ENCODE peak calls at places on chromosomes 6 and 20, in five cellular contexts. One of them, this sample, is unnamed.

GRCh38 chr6:90369024-90369519 is 72.4 kb upstream of the BACH2 start:
- DNase-seq in WERI-Rb-1: no peak
- DNase-seq in brain microvascular endothelial cell: peak; percentile 100
- DNase-seq in MM.1S: peak; percentile 97
- DNase-seq in heart right ventricle: peak; percentile 65
- DNase-seq in this sample: no peak

GRCh38 chr6:36599791-36600209 is 5.6 kb downstream of the SRSF3 start:
- DNase-seq in WERI-Rb-1: peak; percentile 38
- DNase-seq in brain microvascular endothelial cell: peak; percentile 46
- DNase-seq in MM.1S: peak; percentile 46
- DNase-seq in heart right ventricle: no peak
- DNase-seq in this sample: peak; percentile 57

GRCh38 chr6:70337379-70338073 is 34.6 kb upstream of the COL9A1 start:
- DNase-seq in WERI-Rb-1: no peak
- DNase-seq in brain microvascular endothelial cell: no peak
- DNase-seq in MM.1S: no peak
- DNase-seq in heart right ventricle: no peak
- DNase-seq in this sample: no peak

GRCh38 chr6:47817749-47818148 is 35.9 kb downstream of the OPN5 start:
- DNase-seq in WERI-Rb-1: no peak
- DNase-seq in brain microvascular endothelial cell: no peak
- DNase-seq in MM.1S: no peak
- DNase-seq in heart right ventricle: no peak
- DNase-seq in this sample: no peak

GRCh38 chr6:35048031-35048613 is 93.0 kb downstream of the TCP11 start:
- DNase-seq in WERI-Rb-1: peak; percentile 85
- DNase-seq in brain microvascular endothelial cell: no peak
- DNase-seq in MM.1S: no peak
- DNase-seq in heart right ventricle: no peak
- DNase-seq in this sample: no peak

GRCh38 chr6:142822882-142823578 is 121.9 kb downstream of the HIVEP2 start:
- DNase-seq in WERI-Rb-1: peak; percentile 72
- DNase-seq in brain microvascular endothelial cell: no peak
- DNase-seq in MM.1S: no peak
- DNase-seq in heart right ventricle: no peak
- DNase-seq in this sample: no peak

GRCh38 chr20:14820771-14821170 is 483.4 kb upstream of the FLRT3 start:
- DNase-seq in WERI-Rb-1: peak; percentile 24
- DNase-seq in brain microvascular endothelial cell: peak; percentile 3
- DNase-seq in MM.1S: no peak
- DNase-seq in heart right ventricle: no peak
- DNase-seq in this sample: no peak

GRCh38 chr20:6704132-6704861 is 63.2 kb upstream of the BMP2 start:
- DNase-seq in WERI-Rb-1: no peak
- DNase-seq in brain microvascular endothelial cell: peak; percentile 76
- DNase-seq in MM.1S: no peak
- DNase-seq in heart right ventricle: no peak
- DNase-seq in this sample: peak; percentile 77

GRCh38 chr6:156977527-156978291 is 200.5 kb downstream of the ARID1B start:
- DNase-seq in WERI-Rb-1: no peak
- DNase-seq in brain microvascular endothelial cell: no peak
- DNase-seq in MM.1S: no peak
- DNase-seq in heart right ventricle: peak; percentile 49
- DNase-seq in this sample: peak; percentile 59

GRCh38 chr20:24993337-24994185 is 1.0 kb upstream of the APMAP start:
- DNase-seq in WERI-Rb-1: peak; percentile 59
- DNase-seq in brain microvascular endothelial cell: no peak
- DNase-seq in MM.1S: peak; percentile 18
- DNase-seq in heart right ventricle: no peak
- DNase-seq in this sample: no peak

GRCh38 chr20:16191496-16191895 is 381.8 kb downstream of the KIF16B start:
- DNase-seq in WERI-Rb-1: no peak
- DNase-seq in brain microvascular endothelial cell: no peak
- DNase-seq in MM.1S: no peak
- DNase-seq in heart right ventricle: no peak
- DNase-seq in this sample: no peak

GRCh38 chr6:150683320-150683719 is 83.6 kb downstream of the PLEKHG1 start:
- DNase-seq in WERI-Rb-1: no peak
- DNase-seq in brain microvascular endothelial cell: no peak
- DNase-seq in MM.1S: no peak
- DNase-seq in heart right ventricle: peak; percentile 79
- DNase-seq in this sample: peak; percentile 58

GRCh38 chr6:144758602-144759001 is 473.5 kb downstream of the UTRN start:
- DNase-seq in WERI-Rb-1: no peak
- DNase-seq in brain microvascular endothelial cell: peak; percentile 8
- DNase-seq in MM.1S: no peak
- DNase-seq in heart right ventricle: no peak
- DNase-seq in this sample: no peak

GRCh38 chr6:30928677-30929076 is 3.3 kb downstream of the SFTA2 start:
- DNase-seq in WERI-Rb-1: no peak
- DNase-seq in brain microvascular endothelial cell: no peak
- DNase-seq in MM.1S: no peak
- DNase-seq in heart right ventricle: no peak
- DNase-seq in this sample: no peak

GRCh38 chr20:51541189-51542032 is 1.1 kb downstream of the NFATC2 start:
- DNase-seq in WERI-Rb-1: no peak
- DNase-seq in brain microvascular endothelial cell: peak; percentile 49
- DNase-seq in MM.1S: peak; percentile 85
- DNase-seq in heart right ventricle: peak; percentile 92
- DNase-seq in this sample: peak; percentile 83

GRCh38 chr6:70717038-70717801 is 49.5 kb downstream of the SMAP1 start:
- DNase-seq in WERI-Rb-1: no peak
- DNase-seq in brain microvascular endothelial cell: no peak
- DNase-seq in MM.1S: no peak
- DNase-seq in heart right ventricle: no peak
- DNase-seq in this sample: no peak

GRCh38 chr6:3723966-3724365 is 27.5 kb downstream of the PXDC1 start:
- DNase-seq in WERI-Rb-1: no peak
- DNase-seq in brain microvascular endothelial cell: peak; percentile 23
- DNase-seq in MM.1S: no peak
- DNase-seq in heart right ventricle: no peak
- DNase-seq in this sample: no peak

GRCh38 chr6:5998741-5999687 is 7.7 kb downstream of the NRN1 start:
- DNase-seq in WERI-Rb-1: peak; percentile 96
- DNase-seq in brain microvascular endothelial cell: no peak
- DNase-seq in MM.1S: no peak
- DNase-seq in heart right ventricle: peak; percentile 62
- DNase-seq in this sample: no peak

GRCh38 chr20:37897008-37897548 is 5.8 kb upstream of the VSTM2L start:
- DNase-seq in WERI-Rb-1: peak; percentile 78
- DNase-seq in brain microvascular endothelial cell: no peak
- DNase-seq in MM.1S: no peak
- DNase-seq in heart right ventricle: no peak
- DNase-seq in this sample: no peak

GRCh38 chr6:84657486-84657885 is 106.9 kb downstream of the TBX18 start:
- DNase-seq in WERI-Rb-1: no peak
- DNase-seq in brain microvascular endothelial cell: no peak
- DNase-seq in MM.1S: no peak
- DNase-seq in heart right ventricle: no peak
- DNase-seq in this sample: no peak

GRCh38 chr6:153092082-153093013 is 38.7 kb downstream of the RGS17 start:
- DNase-seq in WERI-Rb-1: no peak
- DNase-seq in brain microvascular endothelial cell: peak; percentile 76
- DNase-seq in MM.1S: no peak
- DNase-seq in heart right ventricle: no peak
- DNase-seq in this sample: no peak

GRCh38 chr6:108549741-108550140 is 11.0 kb upstream of the FOXO3 start:
- DNase-seq in WERI-Rb-1: no peak
- DNase-seq in brain microvascular endothelial cell: peak; percentile 24
- DNase-seq in MM.1S: no peak
- DNase-seq in heart right ventricle: no peak
- DNase-seq in this sample: no peak

GRCh38 chr6:52904562-52905279 is 4.8 kb downstream of the GSTA3 start:
- DNase-seq in WERI-Rb-1: peak; percentile 35
- DNase-seq in brain microvascular endothelial cell: no peak
- DNase-seq in MM.1S: no peak
- DNase-seq in heart right ventricle: no peak
- DNase-seq in this sample: no peak

GRCh38 chr6:106612956-106613516 is 16.3 kb downstream of the RTN4IP1 start:
- DNase-seq in WERI-Rb-1: no peak
- DNase-seq in brain microvascular endothelial cell: no peak
- DNase-seq in MM.1S: no peak
- DNase-seq in heart right ventricle: no peak
- DNase-seq in this sample: no peak

GRCh38 chr6:106614131-106614530 is 15.2 kb downstream of the RTN4IP1 start:
- DNase-seq in WERI-Rb-1: no peak
- DNase-seq in brain microvascular endothelial cell: no peak
- DNase-seq in MM.1S: no peak
- DNase-seq in heart right ventricle: no peak
- DNase-seq in this sample: no peak

GRCh38 chr6:106617302-106617701 is 12.0 kb downstream of the RTN4IP1 start:
- DNase-seq in WERI-Rb-1: no peak
- DNase-seq in brain microvascular endothelial cell: no peak
- DNase-seq in MM.1S: no peak
- DNase-seq in heart right ventricle: no peak
- DNase-seq in this sample: no peak

GRCh38 chr6:106613590-106613989 is 15.7 kb downstream of the RTN4IP1 start:
- DNase-seq in WERI-Rb-1: no peak
- DNase-seq in brain microvascular endothelial cell: no peak
- DNase-seq in MM.1S: no peak
- DNase-seq in heart right ventricle: no peak
- DNase-seq in this sample: no peak

GRCh38 chr6:106614592-106615301 is 14.6 kb downstream of the RTN4IP1 start:
- DNase-seq in WERI-Rb-1: no peak
- DNase-seq in brain microvascular endothelial cell: no peak
- DNase-seq in MM.1S: no peak
- DNase-seq in heart right ventricle: no peak
- DNase-seq in this sample: no peak
- H3K4me3 ChIP-seq in WERI-Rb-1: no peak overlapping the region
- H3K4me3 ChIP-seq in brain microvascular endothelial cell: no peak overlapping the region
- H3K4me3 ChIP-seq in MM.1S: no peak overlapping the region
- H3K4me3 ChIP-seq in heart right ventricle: no peak overlapping the region
- H3K4me3 ChIP-seq in this sample: no peak overlapping the region

DNA sequence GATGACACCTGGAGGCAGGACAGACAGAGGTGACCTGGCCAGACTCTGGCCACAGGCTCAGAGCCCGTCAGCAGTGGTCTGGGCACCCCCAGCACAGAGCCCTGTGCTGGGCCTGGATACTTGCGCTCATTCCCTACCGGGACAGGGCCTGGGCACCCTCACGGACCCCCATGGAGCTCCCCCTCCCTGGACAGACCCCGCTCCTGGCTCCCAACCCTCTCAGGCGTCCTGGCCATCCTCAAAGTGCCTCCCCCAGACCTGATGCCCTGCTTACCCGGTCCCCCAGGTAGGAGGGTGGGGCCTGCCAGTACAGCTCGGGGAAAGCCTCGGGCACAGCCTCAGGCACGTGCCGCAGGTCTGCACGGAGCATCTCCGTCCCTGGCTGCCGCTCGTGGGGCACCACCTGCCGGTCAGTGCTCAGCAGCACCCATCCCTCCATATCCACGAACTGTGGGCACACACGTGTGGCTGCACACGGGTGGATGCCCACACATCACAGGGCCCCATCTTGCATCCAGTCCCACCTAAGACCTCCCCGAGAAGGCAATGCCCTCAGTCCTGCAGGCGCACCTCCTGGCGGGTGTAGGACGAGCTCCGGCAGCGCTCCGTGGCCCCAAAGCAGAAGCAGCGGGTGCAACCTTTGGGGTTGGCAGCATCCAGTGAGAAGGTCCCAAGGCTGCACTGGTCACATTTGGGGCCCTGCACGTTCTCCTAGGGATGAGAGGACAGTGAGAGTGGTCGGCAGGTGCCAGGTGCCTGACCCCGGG is 24.3 kb downstream of the ADRM1 start:
- DNase-seq in WERI-Rb-1: no peak
- DNase-seq in brain microvascular endothelial cell: no peak
- DNase-seq in MM.1S: no peak
- DNase-seq in heart right ventricle: no peak
- DNase-seq in this sample: no peak
- H3K36me3 ChIP-seq in WERI-Rb-1: peaks cover 82% of the 10 kb centered on the region
- H3K36me3 ChIP-seq in brain microvascular endothelial cell: peaks cover 67% of the 10 kb centered on the region
- H3K36me3 ChIP-seq in MM.1S: no peaks in the 10 kb centered on the region
- H3K36me3 ChIP-seq in heart right ventricle: peaks cover 19% of the 10 kb centered on the region
- H3K36me3 ChIP-seq in this sample: peaks cover 4% of the 10 kb centered on the region

GRCh38 chr6:154297711-154298110 is 58.9 kb downstream of the IPCEF1 start:
- DNase-seq in WERI-Rb-1: no peak
- DNase-seq in brain microvascular endothelial cell: no peak
- DNase-seq in MM.1S: no peak
- DNase-seq in heart right ventricle: peak; percentile 16
- DNase-seq in this sample: no peak

GRCh38 chr6:154301086-154301625 is 55.4 kb downstream of the IPCEF1 start:
- DNase-seq in WERI-Rb-1: no peak
- DNase-seq in brain microvascular endothelial cell: no peak
- DNase-seq in MM.1S: no peak
- DNase-seq in heart right ventricle: no peak
- DNase-seq in this sample: no peak

GRCh38 chr6:154298297-154298696 is 58.3 kb downstream of the IPCEF1 start:
- DNase-seq in WERI-Rb-1: no peak
- DNase-seq in brain microvascular endothelial cell: no peak
- DNase-seq in MM.1S: peak; percentile 7
- DNase-seq in heart right ventricle: no peak
- DNase-seq in this sample: no peak

GRCh38 chr6:154306696-154307095 is 49.9 kb downstream of the IPCEF1 start:
- DNase-seq in WERI-Rb-1: no peak
- DNase-seq in brain microvascular endothelial cell: no peak
- DNase-seq in MM.1S: no peak
- DNase-seq in heart right ventricle: no peak
- DNase-seq in this sample: no peak

DNA sequence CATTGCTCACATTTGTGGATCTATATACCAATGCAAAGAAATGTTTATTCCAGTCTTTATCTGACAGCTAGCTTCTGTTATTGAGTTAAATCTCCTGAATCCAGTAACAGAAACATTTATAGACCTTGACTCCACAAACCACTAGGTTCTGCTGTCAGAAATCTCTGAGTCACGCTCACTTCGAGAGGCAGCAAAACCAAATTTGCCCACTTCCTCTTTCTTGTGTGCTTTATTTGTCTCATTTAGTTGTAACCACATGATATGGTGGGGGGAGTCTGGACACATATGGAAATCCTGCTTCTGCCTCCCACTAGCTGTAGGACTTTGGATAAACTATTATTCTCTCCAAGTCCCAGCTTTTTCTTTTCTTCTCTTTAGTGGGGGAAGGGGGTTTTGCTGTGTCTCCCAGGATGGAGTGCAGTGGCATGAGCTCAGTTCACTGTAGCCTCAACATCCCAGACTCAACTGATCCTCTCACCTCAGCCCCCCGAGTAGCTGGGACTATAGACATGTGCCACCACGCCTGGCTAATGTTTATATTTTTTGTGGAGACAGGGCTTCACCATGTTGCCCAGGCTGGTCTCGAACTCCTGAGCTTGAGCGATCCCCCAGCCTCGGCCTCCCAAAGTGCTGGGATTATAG is 54.4 kb downstream of the IPCEF1 start:
- DNase-seq in WERI-Rb-1: no peak
- DNase-seq in brain microvascular endothelial cell: peak; percentile 78
- DNase-seq in MM.1S: peak; percentile 52
- DNase-seq in heart right ventricle: no peak
- DNase-seq in this sample: no peak
- H3K4me3 ChIP-seq in WERI-Rb-1: no peak overlapping the region
- H3K4me3 ChIP-seq in brain microvascular endothelial cell: no peak overlapping the region
- H3K4me3 ChIP-seq in MM.1S: no peak overlapping the region
- H3K4me3 ChIP-seq in heart right ventricle: no peak overlapping the region
- H3K4me3 ChIP-seq in this sample: no peak overlapping the region

DNA sequence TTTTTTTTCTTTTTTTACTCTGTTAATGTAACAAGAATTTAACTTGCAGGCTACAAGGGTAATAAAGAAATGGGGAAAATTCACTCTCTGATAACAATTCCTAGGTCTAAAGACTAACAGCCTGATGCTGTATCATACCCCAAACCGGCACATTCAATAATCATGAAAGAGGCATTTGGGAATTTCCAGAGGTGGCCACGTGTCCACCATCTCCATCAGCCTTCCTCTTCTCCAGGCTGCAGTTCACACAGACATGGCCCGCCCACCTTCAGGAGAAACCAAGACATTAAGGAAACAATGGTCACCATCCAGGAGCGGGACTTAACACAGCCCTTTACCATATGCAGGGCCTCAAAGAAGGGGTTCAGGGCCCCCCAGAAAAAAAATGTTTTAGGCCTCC is 44.8 kb downstream of the PDE10A start:
- DNase-seq in WERI-Rb-1: no peak
- DNase-seq in brain microvascular endothelial cell: peak; percentile 52
- DNase-seq in MM.1S: no peak
- DNase-seq in heart right ventricle: no peak
- DNase-seq in this sample: no peak
- H3K36me3 ChIP-seq in WERI-Rb-1: no peaks in the 10 kb centered on the region
- H3K36me3 ChIP-seq in brain microvascular endothelial cell: no peaks in the 10 kb centered on the region
- H3K36me3 ChIP-seq in MM.1S: no peaks in the 10 kb centered on the region
- H3K36me3 ChIP-seq in heart right ventricle: no peaks in the 10 kb centered on the region
- H3K36me3 ChIP-seq in this sample: no peaks in the 10 kb centered on the region

This sample was measured in right lobe of liver.